ENCODE peak calls at places on chromosomes 6 and 20, in four cellular contexts. H is H1, L is K562, Y is GM12878. B is an unnamed sample.

GRCh38 chr6:122610690-122611455 is 668 bp downstream of the PKIB start:
- DNase-seq in H (peak), L (no peak), Y (no peak), B (peak)

GRCh38 chr6:146790561-146791091 is 191.9 kb downstream of the ADGB start:
- DNase-seq in Y (no peak), L (no peak), H (no peak), B (no peak)

GRCh38 chr20:44706371-44707258 is 8.6 kb upstream of the CCN5 start:
- DNase-seq in Y (no peak), L (no peak), H (no peak), B (no peak)

GRCh38 chr6:106275692-106276091 is 49.9 kb downstream of the ATG5 start:
- DNase-seq in Y (no peak), H (no peak), L (no peak), B (no peak)

GRCh38 chr6:83417880-83418663 is 12.8 kb downstream of the ME1 start:
- DNase-seq in L (peak), H (no peak), Y (no peak), B (peak)

GRCh38 chr6:160054271-160054670 is 67.3 kb upstream of the SLC22A1 start:
- DNase-seq in L (peak), H (no peak), Y (no peak), B (no peak)

GRCh38 chr6:13762648-13763441 is 51.2 kb upstream of the RANBP9 start:
- DNase-seq in Y (peak), L (no peak), H (no peak), B (no peak)

GRCh38 chr20:63495771-63496403 is 3.0 kb downstream of the EEF1A2 start:
- DNase-seq in L (peak), Y (no peak), H (peak), B (peak)

GRCh38 chr6:57143690-57144089 is 28.4 kb upstream of the BAG2 start:
- DNase-seq in H (no peak), Y (no peak), L (no peak), B (no peak)

GRCh38 chr6:43851204-43851855 is 81.3 kb downstream of the VEGFA start:
- DNase-seq in H (no peak), L (no peak), Y (no peak), B (peak)

GRCh38 chr20:10249822-10250221 is 31.2 kb downstream of the SNAP25 start:
- DNase-seq in H (no peak), L (no peak), Y (no peak), B (no peak)

GRCh38 chr20:57048027-57048869 is 218.2 kb downstream of the BMP7 start:
- DNase-seq in L (peak), H (peak), Y (no peak), B (peak)

GRCh38 chr6:357261-357790 is 34.2 kb upstream of the IRF4 start:
- DNase-seq in Y (no peak), H (no peak), L (no peak), B (no peak)

GRCh38 chr20:20711413-20711812 is 1.0 kb downstream of the RALGAPA2 start:
- DNase-seq in L (no peak), H (no peak), Y (no peak), B (no peak)

GRCh38 chr20:33568378-33569289 is 78.7 kb downstream of the CBFA2T2 start:
- DNase-seq in L (no peak), H (peak), Y (no peak), B (peak)

GRCh38 chr20:57399587-57400261 is 8.5 kb downstream of the RBM38 start:
- DNase-seq in Y (peak), H (no peak), L (no peak), B (no peak)

GRCh38 chr6:137738197-137738596 is 128.9 kb upstream of the TNFAIP3 start:
- DNase-seq in L (no peak), Y (no peak), H (no peak), B (no peak)

GRCh38 chr20:31823360-31824124 is 4.4 kb downstream of the MYLK2 start:
- DNase-seq in Y (no peak), L (no peak), H (no peak), B (no peak)

GRCh38 chr20:40532103-40532502 is 156.9 kb downstream of the MAFB start:
- DNase-seq in H (peak), Y (no peak), L (peak), B (peak)

GRCh38 chr6:12288211-12288618 is 1.9 kb upstream of the EDN1 start:
- DNase-seq in L (no peak), H (no peak), Y (no peak), B (no peak)

GRCh38 chr20:8205996-8206395 is 73.9 kb downstream of the PLCB1 start:
- DNase-seq in L (no peak), H (no peak), Y (no peak), B (peak)

GRCh38 chr6:3769610-3770009 is 18.1 kb upstream of the PXDC1 start:
- DNase-seq in L (no peak), H (no peak), Y (no peak), B (no peak)

GRCh38 chr6:73177221-73177944 is 47.9 kb downstream of the KHDC1L start:
- DNase-seq in L (no peak), Y (peak), H (no peak), B (no peak)

GRCh38 chr6:41801380-41801779 is 13.9 kb downstream of the TOMM6 start:
- DNase-seq in L (peak), Y (no peak), H (no peak), B (no peak)
- TF ChIP-seq ATF3 in L (no peak), Y (no peak), H (no peak), B (no peak)

GRCh38 chr20:35091808-35092523 is 641 bp downstream of the TRPC4AP start:
- DNase-seq in Y (no peak), L (peak), H (no peak), B (peak)
- TF ChIP-seq CREB1 in Y (no peak), L (no peak), H (no peak), B (no peak)

GRCh38 chr6:8074213-8074612 is 10.0 kb upstream of the BLOC1S5 start:
- DNase-seq in H (no peak), L (no peak), Y (no peak), B (no peak)
- TF ChIP-seq JUND in H (no peak), L (no peak), Y (no peak), B (no peak)

DNA sequence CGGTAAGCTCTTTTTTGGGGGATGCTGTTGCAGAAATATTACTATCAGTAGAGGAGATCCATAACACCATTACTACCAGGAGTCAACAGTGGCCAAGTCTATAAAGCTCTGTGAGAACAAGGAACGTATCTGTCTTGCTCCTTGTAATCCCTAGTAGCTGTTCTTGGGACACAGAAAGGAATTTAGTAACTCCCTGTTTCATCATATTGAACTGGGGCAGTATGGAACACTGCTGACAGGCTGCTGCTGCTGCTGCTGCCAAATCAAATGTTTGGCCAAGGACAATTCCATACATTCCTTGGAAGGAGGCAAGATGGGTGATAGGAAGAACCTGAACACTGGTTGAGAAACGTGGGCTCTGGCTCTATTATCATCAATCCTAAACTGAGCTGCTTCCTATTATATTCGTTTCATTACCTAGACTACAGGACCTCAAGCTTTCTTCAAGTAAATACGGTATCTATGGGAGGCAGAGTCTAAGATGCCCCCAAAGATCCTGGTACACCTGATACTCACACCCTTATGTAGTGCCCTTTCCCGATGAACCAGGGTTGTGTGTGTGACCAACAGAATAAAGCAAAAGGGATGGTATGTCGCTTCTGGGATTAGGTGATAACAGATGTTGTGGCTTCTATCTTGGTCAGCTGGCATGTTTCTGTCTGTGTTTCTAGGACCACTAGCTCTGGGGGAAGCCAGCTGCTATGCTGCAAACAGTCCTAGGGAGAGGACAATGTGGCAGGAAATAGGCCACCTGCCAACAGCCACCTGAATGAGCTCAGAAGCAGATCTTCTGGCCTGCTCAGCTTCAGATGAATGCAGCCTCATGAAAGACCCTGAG is 39.5 kb downstream of the ELOVL5 start:
- DNase-seq in L (peak), H (no peak), Y (peak), B (peak)
- TF ChIP-seq ATF3 in L (no peak), H (no peak), Y (no peak), B (no peak)

GRCh38 chr6:35810831-35811698 is 5.9 kb downstream of the LHFPL5 start:
- DNase-seq in H (no peak), L (no peak), Y (no peak), B (peak)
- TF ChIP-seq CREB1 in H (no peak), L (no peak), Y (no peak), B (no peak)

GRCh38 chr20:61130156-61130555 is 121.9 kb upstream of the CDH4 start:
- DNase-seq in L (no peak), H (no peak), Y (no peak), B (no peak)
- TF ChIP-seq JUND in L (no peak), H (no peak), Y (no peak), B (no peak)

DNA sequence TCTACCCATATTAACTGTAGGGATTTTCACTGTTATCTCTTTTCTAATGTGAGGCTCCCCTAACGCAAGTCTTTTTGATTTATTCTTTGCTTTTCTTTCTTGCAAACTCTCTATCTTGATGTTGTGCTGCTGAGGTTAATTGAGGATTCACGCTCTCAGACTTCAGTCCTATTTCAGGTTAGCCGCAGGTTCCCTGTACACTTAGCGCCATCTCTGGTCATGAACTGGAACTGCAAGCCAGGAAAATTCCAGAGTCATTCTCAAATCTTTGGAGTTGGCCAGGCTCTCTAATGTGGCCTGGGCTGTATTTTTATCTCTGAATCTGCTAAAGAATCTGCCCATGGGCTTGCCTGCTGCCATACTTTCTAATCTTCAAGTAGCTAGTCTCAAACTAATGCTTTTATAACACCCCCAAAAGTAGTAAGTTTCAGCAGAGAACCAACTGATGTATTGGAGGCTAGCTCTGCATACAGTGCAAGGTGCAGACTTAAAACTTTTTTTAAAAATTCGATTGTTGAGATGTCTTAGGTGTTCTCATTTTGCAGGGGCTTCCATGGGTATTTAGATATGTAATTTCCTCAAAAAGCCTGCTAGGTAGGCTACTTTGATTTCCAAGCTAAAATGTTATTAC is 91.1 kb upstream of the OPRM1 start:
- DNase-seq in Y (no peak), L (peak), H (peak), B (peak)
- TF ChIP-seq ATF3 in Y (no peak), L (no peak), H (no peak), B (no peak)

B was measured in HepG2.